ENCODE peak calls at places on chromosomes 7 and 10, in five cellular contexts. X, S, A, J and G are unnamed samples.

GRCh38 chr7:141053626-141054025 is 20.2 kb upstream of the TMEM178B start:
- DNase-seq in J (no peak), A (peak; percentile 8), X (peak; percentile 38), S (no peak), G (no peak)

GRCh38 chr7:69184339-69184738 is 413.9 kb upstream of the AUTS2 start:
- DNase-seq in X (no peak), S (no peak), A (no peak), J (no peak), G (no peak)

GRCh38 chr7:150924256-150924851 is 53.8 kb downstream of the KCNH2 start:
- DNase-seq in X (no peak), J (no peak), A (no peak), S (no peak), G (no peak)

GRCh38 chr7:46485481-46486065 is 564.5 kb upstream of the IGFBP3 start:
- DNase-seq in X (no peak), J (peak; percentile 39), S (no peak), A (no peak), G (no peak)

GRCh38 chr7:94368371-94368791 is 26.3 kb upstream of the COL1A2 start:
- DNase-seq in J (no peak), A (no peak), S (no peak), X (no peak), G (no peak)

GRCh38 chr7:151838861-151839381 is 38.0 kb downstream of the PRKAG2 start:
- DNase-seq in S (no peak), A (peak; percentile 75), J (no peak), X (no peak), G (no peak)

GRCh38 chr7:39667354-39667923 is 44.1 kb downstream of the RALA start:
- DNase-seq in S (no peak), J (no peak), X (no peak), A (no peak), G (no peak)

GRCh38 chr7:51118628-51119027 is 198.0 kb downstream of the COBL start:
- DNase-seq in S (no peak), X (no peak), A (no peak), J (no peak), G (no peak)

GRCh38 chr10:93435621-93436385 is 46.3 kb downstream of the MYOF start:
- DNase-seq in X (no peak), S (no peak), J (no peak), A (peak; percentile 95), G (no peak)

GRCh38 chr7:156652886-156653568 is 12.5 kb downstream of the RNF32 start:
- DNase-seq in A (peak; percentile 17), S (no peak), X (no peak), J (no peak), G (no peak)

GRCh38 chr10:86287422-86287793 is 79.2 kb downstream of the GRID1 start:
- DNase-seq in X (no peak), J (no peak), S (no peak), A (no peak), G (no peak)

GRCh38 chr7:338295-339061 is 48.5 kb downstream of the FOXL3 start:
- DNase-seq in X (no peak), J (no peak), S (no peak), A (no peak), G (no peak)

GRCh38 chr7:95976369-95976768 is 204.0 kb downstream of the DYNC1I1 start:
- DNase-seq in X (no peak), J (no peak), S (no peak), A (no peak), G (no peak)

GRCh38 chr10:124745678-124746077 is 1.5 kb upstream of the FAM53B start:
- DNase-seq in S (no peak), A (peak; percentile 75), J (no peak), X (no peak), G (peak; percentile 39)

GRCh38 chr10:77961668-77962067 is 35.1 kb upstream of the DLG5 start:
- DNase-seq in J (no peak), X (no peak), S (no peak), A (no peak), G (no peak)

GRCh38 chr7:2637505-2638223 is 5.9 kb downstream of the TTYH3 start:
- DNase-seq in A (peak; percentile 88), J (no peak), S (peak; percentile 69), X (no peak), G (no peak)

GRCh38 chr7:117218700-117219099 is 104.2 kb downstream of the WNT2 start:
- DNase-seq in S (no peak), J (no peak), A (no peak), X (no peak), G (no peak)

GRCh38 chr10:52779541-52780390 is 7.2 kb upstream of the MBL2 start:
- DNase-seq in J (peak; percentile 60), X (no peak), A (peak; percentile 71), S (peak; percentile 42), G (peak; percentile 47)

GRCh38 chr7:47254081-47255006 is 327.6 kb downstream of the TNS3 start:
- DNase-seq in S (peak; percentile 89), J (peak; percentile 75), A (peak; percentile 97), X (no peak), G (no peak)

GRCh38 chr10:3332732-3333131 is 160.2 kb upstream of the PITRM1 start:
- DNase-seq in X (no peak), A (no peak), S (no peak), J (no peak), G (no peak)

GRCh38 chr10:14530465-14530864 is 199.7 kb upstream of the FRMD4A start:
- DNase-seq in A (no peak), X (no peak), J (no peak), S (no peak), G (no peak)

GRCh38 chr10:87863102-87863943 is at the start of the genes KLLN and PTEN:
- DNase-seq in J (peak; percentile 78), S (peak; percentile 90), A (peak; percentile 97), X (peak; percentile 74), G (no peak)

GRCh38 chr7:16930958-16931357 is 49.2 kb upstream of the AGR3 start:
- DNase-seq in S (no peak), J (no peak), X (no peak), A (no peak), G (no peak)

GRCh38 chr10:99676435-99676834 is 17.1 kb downstream of the ENTPD7 start:
- DNase-seq in S (no peak), A (no peak), J (peak; percentile 53), X (no peak), G (no peak)

GRCh38 chr7:139026551-139026950 is 9.3 kb downstream of the ZC3HAV1L start:
- DNase-seq in X (no peak), A (no peak), S (no peak), J (no peak), G (no peak)

GRCh38 chr7:116341222-116341907 is 131.0 kb downstream of the TES start:
- DNase-seq in S (no peak), A (no peak), J (no peak), X (no peak), G (no peak)

GRCh38 chr10:44295619-44296222 is 89.2 kb downstream of the CXCL12 start:
- DNase-seq in X (no peak), S (no peak), A (no peak), J (no peak), G (no peak)

GRCh38 chr7:47194516-47194915 is 387.4 kb downstream of the TNS3 start:
- DNase-seq in A (no peak), J (no peak), S (no peak), X (no peak), G (no peak)

GRCh38 chr7:44391171-44391570 is 65.8 kb upstream of the CAMK2B start:
- DNase-seq in A (no peak), J (no peak), X (no peak), S (no peak), G (no peak)

GRCh38 chr10:68543004-68543918 is 15.9 kb upstream of the SLC25A16 start:
- DNase-seq in X (no peak), J (no peak), A (peak; percentile 20), S (no peak), G (peak; percentile 46)

GRCh38 chr7:50304911-50305621 is 550 bp downstream of the IKZF1 start:
- DNase-seq in X (peak; percentile 51), J (no peak), A (peak; percentile 84), S (no peak), G (no peak)